ENCODE peak calls at places on chromosomes 3 and 15, in eight cellular contexts. X is stimulated activated CD4-positive, alpha-beta T cell treated with anti-CD3 and anti-CD28 coated beads, Interleukin-15, amount 100 ng/mL, for 24 hours; K is NCI-H146; W is SK-MEL-5; Z is EH; A is GM23248; R is activated CD4-positive, alpha-beta T cell treated with anti-CD3 and anti-CD28 coated beads for 24 hours; V is mammary epithelial cell. N is an unnamed sample.

GRCh38 chr3:125186261-125186770 is 26.2 kb downstream of the SLC12A8 start:
- DNase-seq in X (peak), K (no peak), W (no peak), Z (peak), A (peak), R (no peak), V (no peak), N (no peak)

GRCh38 chr3:117846238-117846637 is 1136.7 kb downstream of the TUSC7 start:
- DNase-seq in X (no peak), K (no peak), W (no peak), Z (no peak), A (no peak), R (no peak), V (no peak), N (no peak)

GRCh38 chr3:177596822-177597271 is 399.6 kb upstream of the TBL1XR1 start:
- DNase-seq in X (no peak), K (peak), W (no peak), Z (no peak), A (peak), R (no peak), V (peak), N (no peak)

GRCh38 chr15:71782447-71783165 is 27.7 kb upstream of the NR2E3 start:
- DNase-seq in X (no peak), K (no peak), W (no peak), Z (no peak), A (no peak), R (no peak), V (no peak), N (no peak)

GRCh38 chr3:46378426-46378942 is 7.7 kb downstream of the CCR5 start:
- DNase-seq in X (peak), K (peak), W (peak), Z (peak), A (peak), R (peak), V (peak), N (no peak)

GRCh38 chr15:85407421-85408269 is 27.2 kb downstream of the AKAP13 start:
- DNase-seq in X (peak), K (no peak), W (peak), Z (peak), A (peak), R (no peak), V (peak), N (no peak)

GRCh38 chr3:178202199-178202598 is 334.0 kb upstream of the KCNMB2 start:
- DNase-seq in X (no peak), K (peak), W (no peak), Z (no peak), A (no peak), R (no peak), V (no peak), N (no peak)

GRCh38 chr3:100993309-100993708 is at the start of gene ABI3BP:
- DNase-seq in X (peak), K (no peak), W (peak), Z (peak), A (peak), R (no peak), V (peak), N (no peak)

GRCh38 chr3:188581791-188582190 is 427.8 kb downstream of the LPP start:
- DNase-seq in X (no peak), K (no peak), W (no peak), Z (no peak), A (no peak), R (no peak), V (no peak), N (no peak)

GRCh38 chr3:129645291-129645690 is 38.8 kb upstream of the PLXND1 start:
- DNase-seq in X (no peak), K (no peak), W (no peak), Z (no peak), A (no peak), R (no peak), V (no peak), N (no peak)

GRCh38 chr3:65473746-65474145 is 565.0 kb downstream of the MAGI1 start:
- DNase-seq in X (no peak), K (no peak), W (no peak), Z (peak), A (peak), R (no peak), V (peak), N (no peak)

GRCh38 chr15:59371458-59372351 is 966 bp downstream of the MYO1E start:
- DNase-seq in X (peak), K (peak), W (peak), Z (peak), A (peak), R (no peak), V (peak), N (no peak)

GRCh38 chr15:67840747-67841634 is 1.1 kb upstream of the RNU6-1 start:
- DNase-seq in X (peak), K (peak), W (peak), Z (peak), A (peak), R (no peak), V (no peak), N (no peak)